ENCODE peak calls at places on chromosome 10, in eight cellular contexts. A, G, L, T, Y, S, J and V are unnamed samples.

GRCh38 chr10:74987339-74988054 is 124.0 kb upstream of the SAMD8 start:
- DNase-seq in L (no peak), A (no peak), T (no peak), J (no peak), Y (no peak), G (no peak), S (no peak), V (no peak)

GRCh38 chr10:132383026-132383565 is 13.9 kb upstream of the PWWP2B start:
- DNase-seq in T (no peak), Y (no peak), L (no peak), A (peak; percentile 50), J (peak; percentile 7), S (peak; percentile 55), G (peak; percentile 49), V (peak; percentile 6)

GRCh38 chr10:130497056-130498010 is 361.1 kb downstream of the GLRX3 start:
- DNase-seq in J (no peak), Y (no peak), G (peak; percentile 42), L (no peak), A (peak; percentile 33), T (peak; percentile 20), S (peak; percentile 15), V (peak; percentile 15)

GRCh38 chr10:91006752-91007346 is 86.0 kb upstream of the ANKRD1 start:
- DNase-seq in S (no peak), T (no peak), Y (no peak), G (no peak), J (no peak), L (no peak), A (no peak), V (no peak)

GRCh38 chr10:74480778-74481177 is 329.8 kb downstream of the ADK start:
- DNase-seq in J (no peak), S (no peak), T (no peak), Y (no peak), A (no peak), L (no peak), G (no peak), V (no peak)

GRCh38 chr10:52451817-52452216 is 137.7 kb downstream of the DKK1 start:
- DNase-seq in L (no peak), G (no peak), T (no peak), A (no peak), Y (no peak), J (no peak), S (no peak), V (no peak)

GRCh38 chr10:4847580-4848020 is 21.6 kb downstream of the AKR1E2 start:
- DNase-seq in L (no peak), Y (peak; percentile 56), T (no peak), J (no peak), S (no peak), G (no peak), A (no peak), V (peak; percentile 15)

GRCh38 chr10:14285941-14286555 is 44.7 kb downstream of the FRMD4A start:
- DNase-seq in S (no peak), A (no peak), G (no peak), T (no peak), Y (no peak), L (no peak), J (no peak), V (no peak)

GRCh38 chr10:133200621-133201031 is 29.4 kb upstream of the UTF1 start:
- DNase-seq in G (no peak), A (no peak), Y (no peak), T (no peak), J (no peak), L (no peak), S (no peak), V (peak; percentile 79)

GRCh38 chr10:29119374-29119773 is 169.5 kb upstream of the LYZL1 start:
- DNase-seq in A (no peak), Y (peak; percentile 42), G (no peak), T (peak; percentile 96), J (peak; percentile 72), L (no peak), S (no peak), V (no peak)

GRCh38 chr10:5741276-5741675 is 56.6 kb downstream of the TASOR2 start:
- DNase-seq in L (no peak), Y (no peak), T (no peak), J (no peak), S (no peak), G (no peak), A (no peak), V (no peak)

GRCh38 chr10:13665516-13666262 is 78.9 kb downstream of the PRPF18 start:
- DNase-seq in Y (no peak), T (no peak), G (no peak), A (peak; percentile 59), J (no peak), S (no peak), L (no peak), V (peak; percentile 72)

GRCh38 chr10:82742478-82742877 is 867.5 kb downstream of the NRG3 start:
- DNase-seq in J (no peak), T (no peak), G (no peak), S (no peak), A (no peak), L (peak; percentile 2), Y (peak; percentile 83), V (no peak)

GRCh38 chr10:123860856-123861255 is 30.8 kb downstream of the CPXM2 start:
- DNase-seq in G (no peak), S (no peak), T (peak; percentile 17), J (no peak), Y (no peak), L (no peak), A (no peak), V (no peak)

GRCh38 chr10:110566472-110567200 is 859 bp upstream of the SMC3 start:
- DNase-seq in J (no peak), L (no peak), S (no peak), A (no peak), Y (no peak), T (no peak), G (peak; percentile 73), V (no peak)

GRCh38 chr10:49534670-49535381 is 4.1 kb downstream of the ERCC6 start:
- DNase-seq in J (no peak), S (no peak), G (no peak), T (no peak), Y (peak; percentile 80), L (no peak), A (no peak), V (no peak)

GRCh38 chr10:73857446-73857845 is 16.9 kb downstream of the CAMK2G start:
- DNase-seq in S (no peak), Y (no peak), A (no peak), T (no peak), G (no peak), L (no peak), J (no peak), V (no peak)

GRCh38 chr10:60032723-60033122 is 126.4 kb upstream of the CCDC6 start:
- DNase-seq in T (no peak), G (no peak), L (peak; percentile 38), J (peak; percentile 60), Y (peak; percentile 56), S (no peak), A (no peak), V (peak; percentile 59)
- TF ChIP-seq POLR2AphosphoS5 in T (no peak), G (no peak), L (no peak), J (no peak), Y (no peak), S (no peak), A (no peak), V (peak; percentile 62)

DNA sequence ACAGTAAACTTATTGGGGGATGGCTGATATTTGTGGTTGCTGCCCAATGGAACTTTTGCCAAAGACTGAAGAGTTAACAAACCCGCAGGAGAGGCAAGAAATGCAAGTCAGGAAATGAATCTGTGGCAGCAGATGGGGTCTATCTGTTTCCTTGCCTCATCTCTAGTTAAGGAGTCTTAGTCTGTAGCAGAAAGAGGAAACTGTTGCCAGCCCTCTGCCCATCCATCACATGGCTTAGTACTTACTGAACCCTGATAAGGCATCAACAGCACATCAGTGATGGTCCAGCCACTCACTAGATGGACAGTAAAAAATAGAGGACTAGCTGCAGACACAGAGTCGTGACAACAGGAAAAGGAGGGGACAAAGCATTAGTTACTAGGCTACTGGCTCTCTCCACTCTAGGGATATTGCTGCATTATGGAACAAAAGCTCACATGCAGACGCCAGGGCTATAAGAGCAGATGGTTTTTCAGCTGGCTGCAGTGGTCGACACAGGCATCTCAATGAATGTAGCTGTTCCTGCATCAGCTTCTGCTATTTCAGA is 614.7 kb downstream of the PARD3 start:
- DNase-seq in A (no peak), L (no peak), J (no peak), G (no peak), Y (no peak), S (no peak), T (no peak), V (no peak)
- TF ChIP-seq CTCF in A (no peak), L (no peak), J (no peak), G (no peak), Y (no peak), S (no peak), T (no peak), V (no peak)

GRCh38 chr10:122459586-122460273 is 1.6 kb upstream of the HTRA1 start:
- DNase-seq in T (no peak), S (no peak), Y (no peak), J (no peak), A (no peak), L (no peak), G (no peak), V (no peak)

GRCh38 chr10:122462533-122463465 is 1.4 kb downstream of the HTRA1 start:
- DNase-seq in T (peak; percentile 56), J (no peak), G (no peak), Y (peak; percentile 58), A (peak; percentile 88), S (peak; percentile 87), L (no peak), V (peak; percentile 65)

GRCh38 chr10:122461729-122462532 is 578 bp downstream of the HTRA1 start:
- DNase-seq in S (no peak), T (peak; percentile 78), J (no peak), Y (peak; percentile 42), A (no peak), L (no peak), G (no peak), V (peak; percentile 32)

GRCh38 chr10:122460891-122461293 is 461 bp upstream of the HTRA1 start:
- DNase-seq in A (no peak), S (no peak), J (no peak), G (no peak), T (no peak), L (no peak), Y (peak; percentile 34), V (no peak)

DNA sequence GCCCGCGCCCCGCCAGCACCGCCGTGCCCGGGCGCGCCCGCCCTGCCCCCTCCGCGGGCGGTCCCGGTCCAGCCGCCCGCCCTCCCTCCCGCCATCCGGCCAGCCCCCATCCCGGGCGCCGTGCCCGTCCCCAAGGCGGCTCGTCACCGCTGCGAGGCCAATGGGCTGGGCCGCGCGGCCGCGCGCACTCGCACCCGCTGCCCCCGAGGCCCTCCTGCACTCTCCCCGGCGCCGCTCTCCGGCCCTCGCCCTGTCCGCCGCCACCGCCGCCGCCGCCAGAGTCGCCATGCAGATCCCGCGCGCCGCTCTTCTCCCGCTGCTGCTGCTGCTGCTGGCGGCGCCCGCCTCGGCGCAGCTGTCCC is at the start of gene HTRA1:
- DNase-seq in L (no peak), J (peak; percentile 52), G (no peak), T (no peak), Y (peak; percentile 67), A (peak; percentile 92), S (no peak), V (peak; percentile 95)
- TF ChIP-seq POLR2AphosphoS5 in L (no peak), J (no peak), G (no peak), T (no peak), Y (peak; percentile 59), A (peak; percentile 59), S (no peak), V (no peak)

DNA sequence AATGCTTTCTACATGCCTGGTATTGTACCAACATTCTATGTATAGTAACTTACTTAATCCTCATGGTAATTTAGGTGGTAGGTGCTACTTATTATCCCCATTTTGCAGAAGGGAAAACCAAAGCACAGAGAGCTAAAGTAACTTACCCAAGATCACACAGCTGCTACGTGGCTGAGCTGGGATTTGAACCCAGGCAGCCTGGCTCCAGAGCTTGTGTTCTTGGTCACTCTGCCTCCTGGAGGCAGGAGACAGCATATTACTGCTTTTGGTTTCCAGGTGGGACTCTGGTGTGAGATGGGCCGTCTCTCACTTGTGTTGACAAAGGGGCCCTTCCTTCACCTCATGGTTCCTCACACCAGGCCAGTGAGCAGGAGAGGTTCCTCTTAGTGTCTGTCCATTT is 79.8 kb upstream of the PPIF start:
- DNase-seq in J (no peak), G (no peak), S (no peak), L (no peak), Y (no peak), T (no peak), A (no peak), V (no peak)
- TF ChIP-seq CTCF in J (no peak), G (no peak), S (no peak), L (no peak), Y (no peak), T (peak; percentile 30), A (no peak), V (no peak)